ENCODE peak calls at places on chromosomes 3 and 15, in seven cellular contexts. Y is kidney tubule cell, S is cerebellar nuclear complex, Q is fibroblast of the aortic adventitia, V is H54, K is WERI-Rb-1, G is WTC11. B is an unnamed sample.

GRCh38 chr3:64063207-64063981 is 40.1 kb upstream of the PSMD6 start:
- DNase-seq in Y (no peak), S (no peak), Q (peak), V (no peak), K (no peak), G (no peak), B (peak)

GRCh38 chr3:53030864-53031445 is 14.9 kb downstream of the SFMBT1 start:
- DNase-seq in Y (peak), S (no peak), Q (no peak), V (no peak), K (no peak), G (peak), B (no peak)

GRCh38 chr3:105030211-105030610 is 336.5 kb upstream of the ALCAM start:
- DNase-seq in Y (no peak), S (no peak), Q (no peak), V (no peak), K (no peak), G (no peak), B (no peak)

GRCh38 chr15:75573001-75573400 is 6.1 kb downstream of the PTPN9 start:
- DNase-seq in Y (peak), S (no peak), Q (peak), V (no peak), K (no peak), G (no peak), B (peak)

GRCh38 chr3:161305095-161305991 is 66.0 kb downstream of the SPTSSB start:
- DNase-seq in Y (peak), S (no peak), Q (peak), V (peak), K (no peak), G (no peak), B (peak)

GRCh38 chr15:77015651-77016320 is 20.9 kb downstream of the PSTPIP1 start:
- DNase-seq in Y (no peak), S (no peak), Q (no peak), V (no peak), K (no peak), G (no peak), B (no peak)

GRCh38 chr3:177554900-177555759 is 357.8 kb upstream of the TBL1XR1 start:
- DNase-seq in Y (peak), S (no peak), Q (peak), V (peak), K (no peak), G (no peak), B (peak)

GRCh38 chr3:186193534-186194450 is 84.9 kb upstream of the ETV5 start:
- DNase-seq in Y (no peak), S (no peak), Q (no peak), V (no peak), K (peak), G (peak), B (no peak)

GRCh38 chr3:61882253-61882652 is 320.9 kb downstream of the PTPRG start:
- DNase-seq in Y (no peak), S (no peak), Q (no peak), V (no peak), K (no peak), G (no peak), B (no peak)

GRCh38 chr3:17360991-17361390 is 381.4 kb downstream of the TBC1D5 start:
- DNase-seq in Y (no peak), S (no peak), Q (no peak), V (no peak), K (no peak), G (no peak), B (no peak)

GRCh38 chr3:71066356-71066755 is 517.2 kb downstream of the FOXP1 start:
- DNase-seq in Y (no peak), S (no peak), Q (peak), V (no peak), K (no peak), G (no peak), B (no peak)

GRCh38 chr15:84023636-84024035 is 211.9 kb upstream of the GOLGA6L4 start:
- DNase-seq in Y (peak), S (no peak), Q (peak), V (peak), K (peak), G (peak), B (peak)

GRCh38 chr15:61655881-61656280 is 404.4 kb downstream of the VPS13C start:
- DNase-seq in Y (no peak), S (no peak), Q (no peak), V (no peak), K (no peak), G (no peak), B (no peak)

GRCh38 chr3:27134165-27134796 is 234.9 kb downstream of the NEK10 start:
- DNase-seq in Y (peak), S (no peak), Q (peak), V (peak), K (peak), G (peak), B (peak)

GRCh38 chr3:155243512-155243921 is 50.0 kb downstream of the STRIT1 start:
- DNase-seq in Y (no peak), S (no peak), Q (peak), V (no peak), K (no peak), G (no peak), B (peak)

GRCh38 chr3:81758275-81758674 is 3.2 kb downstream of the GBE1 start:
- DNase-seq in Y (peak), S (no peak), Q (peak), V (no peak), K (no peak), G (no peak), B (peak)

GRCh38 chr15:77342767-77343166 is 77.1 kb downstream of the PEAK1 start:
- DNase-seq in Y (no peak), S (no peak), Q (no peak), V (no peak), K (no peak), G (no peak), B (no peak)

GRCh38 chr15:90818251-90819210 is 49.9 kb upstream of the FURIN start:
- DNase-seq in Y (no peak), S (no peak), Q (peak), V (no peak), K (peak), G (peak), B (no peak)

GRCh38 chr15:99443056-99443756 is 122.6 kb upstream of the MEF2A start:
- DNase-seq in Y (no peak), S (no peak), Q (no peak), V (no peak), K (no peak), G (no peak), B (no peak)

B was measured in IMR-90.